ENCODE peak calls at places on chromosome 1, in eight cellular contexts. P is CD4-positive, alpha-beta T cell; L is CD8-positive, alpha-beta T cell; N is iris pigment epithelial cell; V is substantia nigra; S is left ventricle myocardium superior; W is amygdala; B is NCI-H1092. R is an unnamed sample.
A peak's percentile ranks its signal among the peaks of the same experiment; 100 is the strongest.

GRCh38 chr1:115063238-115063901 is 25.9 kb downstream of the TSPAN2 start:
- DNase-seq in B (no peak), W (no peak), S (no peak), L (no peak), N (no peak), V (no peak), P (peak; percentile 25), R (no peak)

GRCh38 chr1:179955318-179955638 is 668 bp downstream of the CEP350 start:
- DNase-seq in B (no peak), W (no peak), S (no peak), L (no peak), V (no peak), P (no peak), N (peak; percentile 26), R (peak; percentile 6)

GRCh38 chr1:236989290-236990051 is 14.8 kb downstream of the MT1HL1 start:
- DNase-seq in V (no peak), W (no peak), P (no peak), S (no peak), B (no peak), N (no peak), L (no peak), R (no peak)

GRCh38 chr1:39115271-39116110 is 89.0 kb upstream of the MACF1 start:
- DNase-seq in W (no peak), V (no peak), B (no peak), N (peak; percentile 84), P (no peak), L (no peak), S (no peak), R (no peak)

GRCh38 chr1:22257286-22258275 is 114.7 kb upstream of the WNT4 start:
- DNase-seq in S (no peak), N (no peak), W (no peak), L (no peak), V (no peak), B (peak; percentile 75), P (no peak), R (no peak)

GRCh38 chr1:239811211-239811902 is 280.3 kb upstream of the FMN2 start:
- DNase-seq in B (no peak), V (no peak), N (no peak), L (no peak), P (no peak), W (no peak), S (no peak), R (no peak)

GRCh38 chr1:119549719-119550141 is 42.7 kb downstream of the HSD3B1 start:
- DNase-seq in V (no peak), P (no peak), S (peak; percentile 29), W (peak; percentile 62), B (peak; percentile 64), L (no peak), N (peak; percentile 75), R (peak; percentile 11)

GRCh38 chr1:161733526-161733925 is 12.2 kb downstream of the FCRLB start:
- DNase-seq in P (no peak), N (peak; percentile 94), L (no peak), B (no peak), V (no peak), S (no peak), W (no peak), R (no peak)

GRCh38 chr1:243748706-243749283 is 101.2 kb downstream of the AKT3 start:
- DNase-seq in B (peak; percentile 82), S (no peak), W (no peak), P (no peak), V (no peak), L (no peak), N (peak; percentile 88), R (peak; percentile 40)